ENCODE peak calls at places on chromosomes 7 and 10, in four cellular contexts. R is HFFc6, A is fibroblast of lung, U is A549. K is an unnamed sample.

GRCh38 chr7:50212666-50213621 is 91.6 kb upstream of the IKZF1 start:
- DNase-seq in U (no peak), R (no peak), A (no peak), K (no peak)

GRCh38 chr7:128247640-128248194 is 6.6 kb downstream of the LEP start:
- DNase-seq in U (peak), R (peak), A (peak), K (no peak)

GRCh38 chr7:99129001-99129400 is 14.9 kb downstream of the SMURF1 start:
- DNase-seq in A (no peak), U (no peak), R (no peak), K (no peak)

GRCh38 chr10:67921065-67921464 is 36.6 kb downstream of the SIRT1 start:
- DNase-seq in R (no peak), U (no peak), A (no peak), K (no peak)

GRCh38 chr7:99275496-99275895 is 2.9 kb downstream of the MYH16 start:
- DNase-seq in A (no peak), U (no peak), R (no peak), K (no peak)

GRCh38 chr10:111996103-111996502 is 187.5 kb downstream of the GPAM start:
- DNase-seq in U (no peak), A (no peak), R (no peak), K (no peak)

GRCh38 chr7:92547579-92547978 is 19.0 kb downstream of the RBM48 start:
- DNase-seq in U (no peak), A (no peak), R (no peak), K (no peak)

GRCh38 chr10:126731613-126731995 is 61.1 kb upstream of the C10orf90 start:
- DNase-seq in R (no peak), U (no peak), A (no peak), K (no peak)

GRCh38 chr10:101189461-101190401 is 39.5 kb downstream of the LBX1 start:
- DNase-seq in A (no peak), R (no peak), U (no peak), K (no peak)

GRCh38 chr7:108375668-108376067 is 80.6 kb downstream of the NRCAM start:
- DNase-seq in R (no peak), U (no peak), A (no peak), K (no peak)

DNA sequence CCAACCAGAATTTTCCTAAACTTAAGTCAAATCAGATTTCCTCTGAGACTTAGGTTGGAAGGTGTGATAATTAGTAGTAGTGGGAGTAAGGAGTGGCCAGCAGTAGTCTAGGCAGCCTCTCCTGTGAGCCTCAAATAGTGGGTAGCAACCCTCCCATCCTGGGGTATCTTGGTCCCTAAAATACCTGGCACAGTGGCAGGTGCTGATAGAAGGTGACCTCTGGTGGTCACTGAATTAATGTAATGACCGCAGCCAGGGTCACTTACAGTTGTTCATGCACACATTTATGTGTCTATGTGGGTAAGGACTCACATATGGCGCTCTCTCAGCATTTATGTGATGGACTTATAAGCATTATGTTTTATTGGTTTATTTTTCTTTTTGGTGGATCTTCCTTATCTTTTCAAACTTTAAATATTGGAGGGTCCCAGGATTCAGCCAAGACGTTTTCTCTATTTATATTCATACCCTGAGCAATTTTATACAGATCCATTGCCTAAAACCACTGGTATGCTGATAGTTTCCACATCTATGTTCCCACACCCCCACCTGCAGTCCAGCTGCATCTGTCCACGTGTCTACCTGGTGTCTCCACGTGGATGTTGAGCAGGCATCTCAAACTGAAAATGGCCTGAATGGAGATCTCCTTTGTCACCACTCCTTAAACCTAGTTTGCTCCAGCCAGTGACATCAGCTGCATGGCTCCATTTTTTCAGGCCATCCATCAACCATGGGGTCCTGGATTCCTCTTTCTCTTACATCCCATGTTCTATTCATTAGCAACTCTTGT is 18.3 kb downstream of the BMPER start:
- DNase-seq in A (no peak), R (no peak), U (no peak), K (no peak)
- TF ChIP-seq CTCF in A (no peak), R (peak), U (no peak), K (no peak)

GRCh38 chr7:40848541-40849221 is 713.9 kb downstream of the SUGCT start:
- DNase-seq in A (peak), U (no peak), R (no peak), K (no peak)
- TF ChIP-seq CTCF in A (no peak), U (no peak), R (no peak), K (no peak)

DNA sequence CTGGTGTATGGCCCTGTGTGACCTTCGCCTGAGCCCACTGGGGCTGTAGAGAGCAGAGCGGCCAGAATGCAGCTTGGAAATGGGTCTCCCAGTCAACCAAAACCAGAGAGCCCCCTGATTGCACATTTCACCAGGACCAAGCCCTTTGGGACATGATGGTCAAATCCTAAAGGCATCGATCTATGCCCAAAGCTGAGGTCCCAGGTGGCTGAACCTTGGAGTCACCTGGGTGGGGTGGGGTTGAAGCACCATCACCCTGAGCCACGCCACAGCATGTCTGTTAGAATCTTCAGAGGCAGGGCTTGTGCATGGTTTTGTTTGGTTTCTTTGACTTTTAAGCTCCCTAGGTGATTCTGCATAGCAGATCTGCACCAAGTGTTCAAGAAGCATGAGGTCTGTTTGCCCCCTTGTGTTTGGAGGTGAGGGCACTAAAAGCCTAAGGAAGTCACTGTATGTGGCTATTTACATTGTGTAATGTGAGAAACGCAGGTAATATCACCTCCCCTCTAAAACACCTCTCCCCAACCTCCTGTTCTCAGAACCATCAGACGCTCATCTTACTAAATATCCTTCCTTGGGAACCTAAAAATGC is 9.6 kb downstream of the PKD1L1 start:
- DNase-seq in U (peak), R (no peak), A (no peak), K (no peak)
- TF ChIP-seq CTCF in U (peak), R (peak), A (no peak), K (no peak)

GRCh38 chr7:31129067-31129466 is 77.0 kb downstream of the ADCYAP1R1 start:
- DNase-seq in R (no peak), A (no peak), U (no peak), K (no peak)
- TF ChIP-seq CTCF in R (peak), A (no peak), U (no peak), K (no peak)

GRCh38 chr7:135726911-135727673 is 894 bp downstream of the SLC13A4 start:
- DNase-seq in A (no peak), R (no peak), U (no peak), K (no peak)

GRCh38 chr7:135719688-135720087 is 8.3 kb downstream of the SLC13A4 start:
- DNase-seq in R (no peak), A (no peak), U (no peak), K (no peak)

GRCh38 chr7:135721198-135721820 is 6.7 kb downstream of the SLC13A4 start:
- DNase-seq in R (no peak), A (no peak), U (no peak), K (no peak)

GRCh38 chr7:135726389-135726788 is 1.6 kb downstream of the SLC13A4 start:
- DNase-seq in R (no peak), A (no peak), U (no peak), K (no peak)

GRCh38 chr7:135723411-135723810 is 4.6 kb downstream of the SLC13A4 start:
- DNase-seq in R (peak), A (no peak), U (no peak), K (no peak)
- TF ChIP-seq CTCF in R (no peak), A (no peak), U (no peak), K (no peak)

GRCh38 chr10:119643306-119644214 is 7.6 kb upstream of the BAG3 start:
- DNase-seq in R (peak), A (peak), U (no peak), K (no peak)
- TF ChIP-seq CTCF in R (no peak), A (no peak), U (no peak), K (no peak)

GRCh38 chr7:10799475-10799874 is 174.2 kb upstream of the PHF14 start:
- DNase-seq in U (no peak), A (no peak), R (no peak), K (no peak)
- TF ChIP-seq CTCF in U (no peak), A (no peak), R (no peak), K (no peak)

GRCh38 chr10:99964791-99965190 is 45.0 kb downstream of the DNMBP start:
- DNase-seq in A (peak), U (peak), R (peak), K (peak)
- TF ChIP-seq CTCF in A (peak), U (peak), R (peak), K (peak)

GRCh38 chr10:25843551-25844170 is 90.4 kb upstream of the MYO3A start:
- DNase-seq in U (no peak), R (no peak), A (peak), K (no peak)

GRCh38 chr10:25851548-25851947 is 82.5 kb upstream of the MYO3A start:
- DNase-seq in U (no peak), A (no peak), R (no peak), K (no peak)

GRCh38 chr10:25849971-25850370 is 84.1 kb upstream of the MYO3A start:
- DNase-seq in U (no peak), A (peak), R (no peak), K (no peak)

GRCh38 chr10:25852364-25852941 is 81.6 kb upstream of the MYO3A start:
- DNase-seq in U (no peak), A (no peak), R (no peak), K (no peak)

DNA sequence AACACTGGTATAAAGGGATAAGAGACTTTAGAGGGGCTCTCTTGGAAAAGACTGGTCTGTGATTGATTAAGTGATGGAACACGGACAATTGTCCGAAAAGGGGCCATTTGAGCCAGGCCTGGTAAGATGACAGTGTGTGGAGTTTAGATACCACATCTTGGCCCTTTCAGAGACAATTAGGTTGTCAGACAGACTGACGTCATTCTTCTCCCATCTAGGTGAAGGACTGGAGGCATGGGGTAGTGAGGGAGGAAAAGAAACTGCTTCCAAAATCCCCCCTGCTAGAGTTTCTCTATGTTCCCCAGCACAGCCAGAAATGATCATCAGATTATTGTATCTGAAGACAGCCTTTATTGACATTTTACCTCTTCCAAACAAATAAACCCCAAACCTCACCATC is 84.8 kb upstream of the MYO3A start:
- DNase-seq in U (no peak), R (no peak), A (no peak), K (no peak)
- TF ChIP-seq CTCF in U (no peak), R (no peak), A (no peak), K (no peak)

GRCh38 chr10:70114902-70115301 is 17.7 kb downstream of the AIFM2 start:
- DNase-seq in A (no peak), U (peak), R (no peak), K (no peak)
- TF ChIP-seq CTCF in A (no peak), U (no peak), R (no peak), K (no peak)